ENCODE peak calls at places on chromosome 19, in ten cellular contexts. One of them, this sample, is unnamed.

GRCh38 chr19:47541507-47541906 is 26.6 kb upstream of the NAPA start:
- DNase-seq in heart left ventricle: no peak
- DNase-seq in stimulated activated CD8-positive, alpha-beta memory T cell treated with anti-CD3 and anti-CD28 coated beads, Interleukin-15, amount 100 ng/mL, for 4 hours: peak; percentile 10
- DNase-seq in H4: no peak
- DNase-seq in HS-27A: no peak
- DNase-seq in IMR-90: no peak
- DNase-seq in lower leg skin: no peak
- DNase-seq in effector CD4-positive, alpha-beta T cell: peak; percentile 31
- DNase-seq in stimulated activated CD4-positive, alpha-beta T cell treated with anti-CD3 and anti-CD28 coated beads, Interleukin-2, amount 100 ng/mL, for 48 hours: no peak
- DNase-seq in HAP-1: no peak
- DNase-seq in this sample: no peak

GRCh38 chr19:14472202-14472961 is 2.8 kb downstream of the PTGER1 start:
- DNase-seq in heart left ventricle: peak; percentile 89
- DNase-seq in lower leg skin: no peak
- DNase-seq in stimulated activated CD4-positive, alpha-beta T cell treated with anti-CD3 and anti-CD28 coated beads, Interleukin-2, amount 100 ng/mL, for 48 hours: peak; percentile 89
- DNase-seq in stimulated activated CD8-positive, alpha-beta memory T cell treated with anti-CD3 and anti-CD28 coated beads, Interleukin-15, amount 100 ng/mL, for 4 hours: peak; percentile 77
- DNase-seq in IMR-90: peak; percentile 18
- DNase-seq in HS-27A: no peak
- DNase-seq in HAP-1: peak; percentile 22
- DNase-seq in H4: no peak
- DNase-seq in effector CD4-positive, alpha-beta T cell: peak; percentile 81
- DNase-seq in this sample: peak; percentile 79

GRCh38 chr19:55368106-55368505 is 2.2 kb downstream of the IL11 start:
- DNase-seq in stimulated activated CD4-positive, alpha-beta T cell treated with anti-CD3 and anti-CD28 coated beads, Interleukin-2, amount 100 ng/mL, for 48 hours: no peak
- DNase-seq in IMR-90: no peak
- DNase-seq in H4: no peak
- DNase-seq in effector CD4-positive, alpha-beta T cell: no peak
- DNase-seq in heart left ventricle: peak; percentile 55
- DNase-seq in HS-27A: no peak
- DNase-seq in lower leg skin: no peak
- DNase-seq in HAP-1: no peak
- DNase-seq in stimulated activated CD8-positive, alpha-beta memory T cell treated with anti-CD3 and anti-CD28 coated beads, Interleukin-15, amount 100 ng/mL, for 4 hours: no peak
- DNase-seq in this sample: no peak

GRCh38 chr19:495440-496332 is 600 bp upstream of the MADCAM1 start:
- DNase-seq in H4: no peak
- DNase-seq in lower leg skin: no peak
- DNase-seq in HAP-1: peak; percentile 39
- DNase-seq in heart left ventricle: no peak
- DNase-seq in stimulated activated CD8-positive, alpha-beta memory T cell treated with anti-CD3 and anti-CD28 coated beads, Interleukin-15, amount 100 ng/mL, for 4 hours: no peak
- DNase-seq in HS-27A: no peak
- DNase-seq in effector CD4-positive, alpha-beta T cell: no peak
- DNase-seq in stimulated activated CD4-positive, alpha-beta T cell treated with anti-CD3 and anti-CD28 coated beads, Interleukin-2, amount 100 ng/mL, for 48 hours: peak; percentile 62
- DNase-seq in IMR-90: peak; percentile 39
- DNase-seq in this sample: no peak

GRCh38 chr19:39676004-39676403 is 20.3 kb downstream of the LGALS16 start:
- DNase-seq in stimulated activated CD4-positive, alpha-beta T cell treated with anti-CD3 and anti-CD28 coated beads, Interleukin-2, amount 100 ng/mL, for 48 hours: no peak
- DNase-seq in H4: no peak
- DNase-seq in HAP-1: no peak
- DNase-seq in effector CD4-positive, alpha-beta T cell: no peak
- DNase-seq in stimulated activated CD8-positive, alpha-beta memory T cell treated with anti-CD3 and anti-CD28 coated beads, Interleukin-15, amount 100 ng/mL, for 4 hours: no peak
- DNase-seq in heart left ventricle: no peak
- DNase-seq in HS-27A: no peak
- DNase-seq in lower leg skin: no peak
- DNase-seq in IMR-90: no peak
- DNase-seq in this sample: no peak

GRCh38 chr19:49042177-49042576 is 1.5 kb upstream of the CGB5 start:
- DNase-seq in heart left ventricle: no peak
- DNase-seq in HAP-1: no peak
- DNase-seq in effector CD4-positive, alpha-beta T cell: no peak
- DNase-seq in H4: no peak
- DNase-seq in lower leg skin: no peak
- DNase-seq in stimulated activated CD8-positive, alpha-beta memory T cell treated with anti-CD3 and anti-CD28 coated beads, Interleukin-15, amount 100 ng/mL, for 4 hours: no peak
- DNase-seq in HS-27A: no peak
- DNase-seq in IMR-90: no peak
- DNase-seq in stimulated activated CD4-positive, alpha-beta T cell treated with anti-CD3 and anti-CD28 coated beads, Interleukin-2, amount 100 ng/mL, for 48 hours: no peak
- DNase-seq in this sample: no peak

GRCh38 chr19:40907968-40908735 is 26.1 kb upstream of the CYP2A7 start:
- DNase-seq in lower leg skin: no peak
- DNase-seq in IMR-90: no peak
- DNase-seq in heart left ventricle: no peak
- DNase-seq in stimulated activated CD4-positive, alpha-beta T cell treated with anti-CD3 and anti-CD28 coated beads, Interleukin-2, amount 100 ng/mL, for 48 hours: no peak
- DNase-seq in effector CD4-positive, alpha-beta T cell: peak; percentile 27
- DNase-seq in HAP-1: no peak
- DNase-seq in H4: no peak
- DNase-seq in HS-27A: no peak
- DNase-seq in stimulated activated CD8-positive, alpha-beta memory T cell treated with anti-CD3 and anti-CD28 coated beads, Interleukin-15, amount 100 ng/mL, for 4 hours: peak; percentile 45
- DNase-seq in this sample: no peak

GRCh38 chr19:48613024-48613851 is 1.6 kb downstream of the FAM83E start:
- DNase-seq in stimulated activated CD8-positive, alpha-beta memory T cell treated with anti-CD3 and anti-CD28 coated beads, Interleukin-15, amount 100 ng/mL, for 4 hours: no peak
- DNase-seq in lower leg skin: no peak
- DNase-seq in stimulated activated CD4-positive, alpha-beta T cell treated with anti-CD3 and anti-CD28 coated beads, Interleukin-2, amount 100 ng/mL, for 48 hours: no peak
- DNase-seq in effector CD4-positive, alpha-beta T cell: no peak
- DNase-seq in heart left ventricle: no peak
- DNase-seq in HAP-1: no peak
- DNase-seq in HS-27A: no peak
- DNase-seq in H4: no peak
- DNase-seq in IMR-90: no peak
- DNase-seq in this sample: no peak

GRCh38 chr19:45767881-45768643 is 990 bp downstream of the SIX5 start:
- DNase-seq in heart left ventricle: peak; percentile 80
- DNase-seq in HAP-1: peak; percentile 44
- DNase-seq in IMR-90: peak; percentile 65
- DNase-seq in lower leg skin: peak; percentile 45
- DNase-seq in HS-27A: peak; percentile 35
- DNase-seq in effector CD4-positive, alpha-beta T cell: no peak
- DNase-seq in stimulated activated CD8-positive, alpha-beta memory T cell treated with anti-CD3 and anti-CD28 coated beads, Interleukin-15, amount 100 ng/mL, for 4 hours: no peak
- DNase-seq in H4: peak; percentile 21
- DNase-seq in stimulated activated CD4-positive, alpha-beta T cell treated with anti-CD3 and anti-CD28 coated beads, Interleukin-2, amount 100 ng/mL, for 48 hours: no peak
- DNase-seq in this sample: no peak

GRCh38 chr19:18846862-18847515 is 15.2 kb downstream of the UPF1 start:
- DNase-seq in effector CD4-positive, alpha-beta T cell: peak; percentile 59
- DNase-seq in lower leg skin: peak; percentile 62
- DNase-seq in H4: peak; percentile 56
- DNase-seq in stimulated activated CD8-positive, alpha-beta memory T cell treated with anti-CD3 and anti-CD28 coated beads, Interleukin-15, amount 100 ng/mL, for 4 hours: peak; percentile 38
- DNase-seq in IMR-90: peak; percentile 69
- DNase-seq in heart left ventricle: peak; percentile 91
- DNase-seq in stimulated activated CD4-positive, alpha-beta T cell treated with anti-CD3 and anti-CD28 coated beads, Interleukin-2, amount 100 ng/mL, for 48 hours: peak; percentile 65
- DNase-seq in HS-27A: no peak
- DNase-seq in HAP-1: peak; percentile 60
- DNase-seq in this sample: peak; percentile 40

GRCh38 chr19:6837525-6837924 is 49.9 kb upstream of the ADGRE1 start:
- DNase-seq in effector CD4-positive, alpha-beta T cell: no peak
- DNase-seq in HS-27A: no peak
- DNase-seq in HAP-1: no peak
- DNase-seq in IMR-90: no peak
- DNase-seq in stimulated activated CD4-positive, alpha-beta T cell treated with anti-CD3 and anti-CD28 coated beads, Interleukin-2, amount 100 ng/mL, for 48 hours: no peak
- DNase-seq in stimulated activated CD8-positive, alpha-beta memory T cell treated with anti-CD3 and anti-CD28 coated beads, Interleukin-15, amount 100 ng/mL, for 4 hours: no peak
- DNase-seq in lower leg skin: no peak
- DNase-seq in H4: no peak
- DNase-seq in heart left ventricle: no peak
- DNase-seq in this sample: no peak

GRCh38 chr19:19566306-19566705 is 28.2 kb downstream of the CILP2 start:
- DNase-seq in heart left ventricle: no peak
- DNase-seq in effector CD4-positive, alpha-beta T cell: no peak
- DNase-seq in lower leg skin: no peak
- DNase-seq in H4: no peak
- DNase-seq in stimulated activated CD8-positive, alpha-beta memory T cell treated with anti-CD3 and anti-CD28 coated beads, Interleukin-15, amount 100 ng/mL, for 4 hours: no peak
- DNase-seq in HAP-1: no peak
- DNase-seq in HS-27A: no peak
- DNase-seq in stimulated activated CD4-positive, alpha-beta T cell treated with anti-CD3 and anti-CD28 coated beads, Interleukin-2, amount 100 ng/mL, for 48 hours: no peak
- DNase-seq in IMR-90: peak; percentile 77
- DNase-seq in this sample: no peak

GRCh38 chr19:35995655-35995993 is 636 bp downstream of the SDHAF1 start:
- DNase-seq in H4: no peak
- DNase-seq in stimulated activated CD4-positive, alpha-beta T cell treated with anti-CD3 and anti-CD28 coated beads, Interleukin-2, amount 100 ng/mL, for 48 hours: peak; percentile 30
- DNase-seq in heart left ventricle: no peak
- DNase-seq in lower leg skin: no peak
- DNase-seq in HS-27A: no peak
- DNase-seq in stimulated activated CD8-positive, alpha-beta memory T cell treated with anti-CD3 and anti-CD28 coated beads, Interleukin-15, amount 100 ng/mL, for 4 hours: no peak
- DNase-seq in IMR-90: peak; percentile 8
- DNase-seq in effector CD4-positive, alpha-beta T cell: peak; percentile 8
- DNase-seq in HAP-1: peak; percentile 37
- DNase-seq in this sample: peak; percentile 36

GRCh38 chr19:52494518-52494917 is 33.0 kb upstream of the ZNF808 start:
- DNase-seq in stimulated activated CD4-positive, alpha-beta T cell treated with anti-CD3 and anti-CD28 coated beads, Interleukin-2, amount 100 ng/mL, for 48 hours: no peak
- DNase-seq in lower leg skin: no peak
- DNase-seq in effector CD4-positive, alpha-beta T cell: no peak
- DNase-seq in heart left ventricle: no peak
- DNase-seq in stimulated activated CD8-positive, alpha-beta memory T cell treated with anti-CD3 and anti-CD28 coated beads, Interleukin-15, amount 100 ng/mL, for 4 hours: no peak
- DNase-seq in HS-27A: no peak
- DNase-seq in HAP-1: no peak
- DNase-seq in H4: peak; percentile 12
- DNase-seq in IMR-90: peak; percentile 2
- DNase-seq in this sample: no peak

GRCh38 chr19:56508282-56508778 is 675 bp downstream of the ZNF471 start:
- DNase-seq in HS-27A: no peak
- DNase-seq in heart left ventricle: no peak
- DNase-seq in stimulated activated CD4-positive, alpha-beta T cell treated with anti-CD3 and anti-CD28 coated beads, Interleukin-2, amount 100 ng/mL, for 48 hours: no peak
- DNase-seq in H4: peak; percentile 8
- DNase-seq in HAP-1: no peak
- DNase-seq in stimulated activated CD8-positive, alpha-beta memory T cell treated with anti-CD3 and anti-CD28 coated beads, Interleukin-15, amount 100 ng/mL, for 4 hours: no peak
- DNase-seq in effector CD4-positive, alpha-beta T cell: no peak
- DNase-seq in lower leg skin: no peak
- DNase-seq in IMR-90: no peak
- DNase-seq in this sample: no peak

GRCh38 chr19:41403181-41403970 is 5.8 kb downstream of the BCKDHA start:
- DNase-seq in H4: no peak
- DNase-seq in HS-27A: no peak
- DNase-seq in effector CD4-positive, alpha-beta T cell: no peak
- DNase-seq in heart left ventricle: no peak
- DNase-seq in stimulated activated CD4-positive, alpha-beta T cell treated with anti-CD3 and anti-CD28 coated beads, Interleukin-2, amount 100 ng/mL, for 48 hours: no peak
- DNase-seq in lower leg skin: no peak
- DNase-seq in IMR-90: no peak
- DNase-seq in HAP-1: no peak
- DNase-seq in stimulated activated CD8-positive, alpha-beta memory T cell treated with anti-CD3 and anti-CD28 coated beads, Interleukin-15, amount 100 ng/mL, for 4 hours: no peak
- DNase-seq in this sample: no peak

GRCh38 chr19:7860166-7860901 is 13.9 kb downstream of the PRR36 start:
- DNase-seq in heart left ventricle: no peak
- DNase-seq in effector CD4-positive, alpha-beta T cell: no peak
- DNase-seq in H4: no peak
- DNase-seq in lower leg skin: no peak
- DNase-seq in stimulated activated CD4-positive, alpha-beta T cell treated with anti-CD3 and anti-CD28 coated beads, Interleukin-2, amount 100 ng/mL, for 48 hours: no peak
- DNase-seq in stimulated activated CD8-positive, alpha-beta memory T cell treated with anti-CD3 and anti-CD28 coated beads, Interleukin-15, amount 100 ng/mL, for 4 hours: no peak
- DNase-seq in HS-27A: no peak
- DNase-seq in HAP-1: no peak
- DNase-seq in IMR-90: no peak
- DNase-seq in this sample: no peak